ENCODE peak calls at places on chromosome 20, in ten cellular contexts. One of them, this sample, is unnamed.

GRCh38 chr20:26276811-26277210 is 580.2 kb upstream of the ZNF337 start:
- DNase-seq in chondrocyte: peak; percentile 77
- DNase-seq in CD8-positive, alpha-beta T cell: no peak
- DNase-seq in H9: peak; percentile 40
- DNase-seq in breast epithelium: no peak
- DNase-seq in HCT116: no peak
- DNase-seq in nephron progenitor cell: peak; percentile 3
- DNase-seq in mucosa of descending colon: no peak
- DNase-seq in adrenal gland: no peak
- DNase-seq in AG10803: peak; percentile 10
- DNase-seq in this sample: no peak

GRCh38 chr20:44990425-44990824 is 24.1 kb downstream of the STK4 start:
- DNase-seq in chondrocyte: no peak
- DNase-seq in CD8-positive, alpha-beta T cell: no peak
- DNase-seq in H9: no peak
- DNase-seq in breast epithelium: no peak
- DNase-seq in HCT116: no peak
- DNase-seq in nephron progenitor cell: no peak
- DNase-seq in mucosa of descending colon: no peak
- DNase-seq in adrenal gland: no peak
- DNase-seq in AG10803: peak; percentile 37
- DNase-seq in this sample: no peak

GRCh38 chr20:1440024-1440423 is 26.6 kb downstream of the NSFL1C start:
- DNase-seq in chondrocyte: no peak
- DNase-seq in CD8-positive, alpha-beta T cell: no peak
- DNase-seq in H9: peak; percentile 80
- DNase-seq in breast epithelium: no peak
- DNase-seq in HCT116: peak; percentile 26
- DNase-seq in nephron progenitor cell: no peak
- DNase-seq in mucosa of descending colon: no peak
- DNase-seq in adrenal gland: no peak
- DNase-seq in AG10803: peak; percentile 11
- DNase-seq in this sample: peak; percentile 37

GRCh38 chr20:50915424-50915823 is 15.8 kb downstream of the ADNP start:
- DNase-seq in chondrocyte: no peak
- DNase-seq in CD8-positive, alpha-beta T cell: no peak
- DNase-seq in H9: no peak
- DNase-seq in breast epithelium: no peak
- DNase-seq in HCT116: no peak
- DNase-seq in nephron progenitor cell: no peak
- DNase-seq in mucosa of descending colon: no peak
- DNase-seq in adrenal gland: no peak
- DNase-seq in AG10803: peak; percentile 53
- DNase-seq in this sample: no peak

GRCh38 chr20:61251529-61252393 is at the start of gene CDH4:
- DNase-seq in chondrocyte: no peak
- DNase-seq in CD8-positive, alpha-beta T cell: no peak
- DNase-seq in H9: peak; percentile 45
- DNase-seq in breast epithelium: no peak
- DNase-seq in HCT116: no peak
- DNase-seq in nephron progenitor cell: peak; percentile 65
- DNase-seq in mucosa of descending colon: no peak
- DNase-seq in adrenal gland: no peak
- DNase-seq in AG10803: no peak
- DNase-seq in this sample: peak; percentile 20

GRCh38 chr20:53582574-53583351 is 10.9 kb downstream of the ZNF217 start:
- DNase-seq in chondrocyte: no peak
- DNase-seq in CD8-positive, alpha-beta T cell: no peak
- DNase-seq in H9: no peak
- DNase-seq in breast epithelium: no peak
- DNase-seq in HCT116: no peak
- DNase-seq in nephron progenitor cell: no peak
- DNase-seq in mucosa of descending colon: no peak
- DNase-seq in adrenal gland: peak; percentile 52
- DNase-seq in AG10803: peak; percentile 93
- DNase-seq in this sample: no peak

GRCh38 chr20:414161-414560 is 6.1 kb downstream of the RBCK1 start:
- DNase-seq in chondrocyte: no peak
- DNase-seq in CD8-positive, alpha-beta T cell: no peak
- DNase-seq in H9: no peak
- DNase-seq in breast epithelium: no peak
- DNase-seq in HCT116: no peak
- DNase-seq in nephron progenitor cell: no peak
- DNase-seq in mucosa of descending colon: no peak
- DNase-seq in adrenal gland: no peak
- DNase-seq in AG10803: no peak
- DNase-seq in this sample: no peak

GRCh38 chr20:7366189-7366588 is 574.1 kb downstream of the HAO1 start:
- DNase-seq in chondrocyte: no peak
- DNase-seq in CD8-positive, alpha-beta T cell: no peak
- DNase-seq in H9: no peak
- DNase-seq in breast epithelium: no peak
- DNase-seq in HCT116: no peak
- DNase-seq in nephron progenitor cell: no peak
- DNase-seq in mucosa of descending colon: no peak
- DNase-seq in adrenal gland: no peak
- DNase-seq in AG10803: no peak
- DNase-seq in this sample: no peak

GRCh38 chr20:8152183-8152582 is 20.1 kb downstream of the PLCB1 start:
- DNase-seq in chondrocyte: no peak
- DNase-seq in CD8-positive, alpha-beta T cell: no peak
- DNase-seq in H9: no peak
- DNase-seq in breast epithelium: no peak
- DNase-seq in HCT116: no peak
- DNase-seq in nephron progenitor cell: no peak
- DNase-seq in mucosa of descending colon: no peak
- DNase-seq in adrenal gland: peak; percentile 47
- DNase-seq in AG10803: peak; percentile 61
- DNase-seq in this sample: no peak

GRCh38 chr20:25220810-25221591 is 25.5 kb downstream of the ENTPD6 start:
- DNase-seq in chondrocyte: no peak
- DNase-seq in CD8-positive, alpha-beta T cell: no peak
- DNase-seq in H9: no peak
- DNase-seq in breast epithelium: no peak
- DNase-seq in HCT116: no peak
- DNase-seq in nephron progenitor cell: no peak
- DNase-seq in mucosa of descending colon: peak; percentile 77
- DNase-seq in adrenal gland: peak; percentile 53
- DNase-seq in AG10803: no peak
- DNase-seq in this sample: no peak

GRCh38 chr20:19802492-19803158 is 44.6 kb downstream of the RIN2 start:
- DNase-seq in chondrocyte: no peak
- DNase-seq in CD8-positive, alpha-beta T cell: no peak
- DNase-seq in H9: peak; percentile 47
- DNase-seq in breast epithelium: no peak
- DNase-seq in HCT116: peak; percentile 47
- DNase-seq in nephron progenitor cell: no peak
- DNase-seq in mucosa of descending colon: no peak
- DNase-seq in adrenal gland: no peak
- DNase-seq in AG10803: no peak
- DNase-seq in this sample: no peak
- TF ChIP-seq CTCF in chondrocyte: peak; percentile 64
- TF ChIP-seq CTCF in CD8-positive, alpha-beta T cell: no peak
- TF ChIP-seq CTCF in H9: peak; percentile 61
- TF ChIP-seq CTCF in breast epithelium: peak; percentile 56
- TF ChIP-seq CTCF in HCT116: peak; percentile 75
- TF ChIP-seq CTCF in nephron progenitor cell: no peak
- TF ChIP-seq CTCF in mucosa of descending colon: no peak
- TF ChIP-seq CTCF in adrenal gland: no peak
- TF ChIP-seq CTCF in AG10803: no peak
- TF ChIP-seq CTCF in this sample: peak; percentile 17

DNA sequence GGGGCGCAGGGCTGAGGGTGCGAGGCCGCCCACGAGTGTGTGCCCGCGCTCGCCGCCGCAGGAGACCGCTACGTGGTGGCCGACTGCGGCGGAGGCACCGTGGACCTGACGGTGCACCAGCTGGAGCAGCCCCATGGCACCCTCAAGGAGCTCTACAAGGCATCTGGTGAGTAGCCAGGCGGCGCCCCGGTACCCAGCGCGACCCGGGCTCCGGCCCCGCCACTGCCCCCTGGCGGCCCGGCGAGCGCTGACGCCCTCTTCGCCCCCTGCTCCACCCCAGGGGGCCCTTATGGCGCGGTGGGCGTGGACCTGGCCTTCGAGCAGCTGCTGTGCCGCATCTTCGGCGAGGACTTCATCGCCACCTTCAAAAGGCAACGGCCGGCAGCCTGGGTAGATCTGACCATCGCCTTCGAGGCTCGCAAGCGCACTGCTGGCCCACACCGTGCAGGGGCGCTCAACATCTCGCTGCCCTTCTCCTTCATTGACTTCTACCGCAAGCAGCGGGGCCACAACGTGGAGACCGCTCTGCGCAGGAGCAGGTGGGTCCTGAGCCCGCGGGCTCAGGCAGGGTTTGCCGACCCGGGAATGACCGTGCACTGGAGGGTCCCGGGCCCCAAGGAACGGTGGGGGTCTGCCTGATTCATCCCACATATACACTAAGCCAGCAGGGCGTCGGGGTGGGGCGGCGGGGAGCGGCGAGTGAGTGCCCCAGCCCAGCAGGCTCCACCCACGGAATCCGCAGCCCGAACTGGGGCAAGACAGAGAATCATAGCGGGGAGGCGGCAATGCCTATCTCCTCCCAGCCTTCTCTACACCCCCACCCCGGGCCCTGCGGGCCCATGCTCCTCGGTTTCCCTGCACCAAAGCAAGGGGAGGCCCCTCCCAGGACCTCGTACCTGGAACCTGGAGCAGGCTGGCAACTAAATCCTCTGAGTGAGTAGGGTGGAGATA is 17.5 kb downstream of the HSPA12B start:
- DNase-seq in chondrocyte: no peak
- DNase-seq in CD8-positive, alpha-beta T cell: no peak
- DNase-seq in H9: peak; percentile 86
- DNase-seq in breast epithelium: no peak
- DNase-seq in HCT116: no peak
- DNase-seq in nephron progenitor cell: peak; percentile 84
- DNase-seq in mucosa of descending colon: no peak
- DNase-seq in adrenal gland: peak; percentile 51
- DNase-seq in AG10803: no peak
- DNase-seq in this sample: peak; percentile 80
- TF ChIP-seq CTCF in chondrocyte: peak; percentile 97
- TF ChIP-seq CTCF in CD8-positive, alpha-beta T cell: no peak
- TF ChIP-seq CTCF in H9: peak; percentile 99
- TF ChIP-seq CTCF in breast epithelium: peak; percentile 41
- TF ChIP-seq CTCF in HCT116: peak; percentile 92
- TF ChIP-seq CTCF in nephron progenitor cell: peak; percentile 92
- TF ChIP-seq CTCF in mucosa of descending colon: peak; percentile 60
- TF ChIP-seq CTCF in adrenal gland: peak; percentile 47
- TF ChIP-seq CTCF in AG10803: no peak
- TF ChIP-seq CTCF in this sample: peak; percentile 96

GRCh38 chr20:36885355-36885754 is 9.4 kb downstream of the TLDC2 start:
- DNase-seq in chondrocyte: no peak
- DNase-seq in CD8-positive, alpha-beta T cell: no peak
- DNase-seq in H9: no peak
- DNase-seq in breast epithelium: no peak
- DNase-seq in HCT116: no peak
- DNase-seq in nephron progenitor cell: no peak
- DNase-seq in mucosa of descending colon: no peak
- DNase-seq in adrenal gland: no peak
- DNase-seq in AG10803: no peak
- DNase-seq in this sample: no peak
- TF ChIP-seq CTCF in chondrocyte: peak; percentile 19
- TF ChIP-seq CTCF in CD8-positive, alpha-beta T cell: no peak
- TF ChIP-seq CTCF in H9: no peak
- TF ChIP-seq CTCF in breast epithelium: no peak
- TF ChIP-seq CTCF in HCT116: peak; percentile 23
- TF ChIP-seq CTCF in nephron progenitor cell: peak; percentile 35
- TF ChIP-seq CTCF in mucosa of descending colon: no peak
- TF ChIP-seq CTCF in adrenal gland: no peak
- TF ChIP-seq CTCF in AG10803: no peak
- TF ChIP-seq CTCF in this sample: no peak

GRCh38 chr20:39659010-39659409 is 696.9 kb downstream of the DHX35 start:
- DNase-seq in chondrocyte: no peak
- DNase-seq in CD8-positive, alpha-beta T cell: no peak
- DNase-seq in H9: no peak
- DNase-seq in breast epithelium: no peak
- DNase-seq in HCT116: no peak
- DNase-seq in nephron progenitor cell: no peak
- DNase-seq in mucosa of descending colon: no peak
- DNase-seq in adrenal gland: no peak
- DNase-seq in AG10803: no peak
- DNase-seq in this sample: no peak
- TF ChIP-seq CTCF in chondrocyte: no peak
- TF ChIP-seq CTCF in CD8-positive, alpha-beta T cell: no peak
- TF ChIP-seq CTCF in H9: peak; percentile 27
- TF ChIP-seq CTCF in breast epithelium: no peak
- TF ChIP-seq CTCF in HCT116: no peak
- TF ChIP-seq CTCF in nephron progenitor cell: no peak
- TF ChIP-seq CTCF in mucosa of descending colon: no peak
- TF ChIP-seq CTCF in adrenal gland: no peak
- TF ChIP-seq CTCF in AG10803: no peak
- TF ChIP-seq CTCF in this sample: no peak

DNA sequence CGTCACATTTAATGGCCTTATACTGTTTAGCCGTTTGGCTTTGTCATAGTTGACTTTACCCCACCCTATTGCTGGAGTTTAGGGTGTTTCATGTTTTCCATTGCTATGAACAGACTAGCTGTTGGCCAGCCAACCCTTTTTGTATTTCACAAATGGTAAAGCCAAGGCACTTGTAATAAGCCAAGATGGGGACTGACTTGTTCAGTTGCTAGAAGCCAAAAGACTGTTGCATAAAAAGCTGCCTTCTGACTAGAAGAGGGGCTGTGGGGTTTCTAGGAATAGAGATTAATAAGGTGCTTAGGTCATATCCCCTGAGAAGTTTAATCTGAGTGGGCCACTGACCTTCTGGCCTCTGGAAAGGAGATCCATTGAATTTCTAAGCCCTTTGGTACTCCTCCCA is 211.0 kb downstream of the PLCB4 start:
- DNase-seq in chondrocyte: no peak
- DNase-seq in CD8-positive, alpha-beta T cell: no peak
- DNase-seq in H9: no peak
- DNase-seq in breast epithelium: no peak
- DNase-seq in HCT116: no peak
- DNase-seq in nephron progenitor cell: peak; percentile 3
- DNase-seq in mucosa of descending colon: no peak
- DNase-seq in adrenal gland: no peak
- DNase-seq in AG10803: no peak
- DNase-seq in this sample: no peak
- TF ChIP-seq CTCF in chondrocyte: no peak
- TF ChIP-seq CTCF in CD8-positive, alpha-beta T cell: no peak
- TF ChIP-seq CTCF in H9: no peak
- TF ChIP-seq CTCF in breast epithelium: no peak
- TF ChIP-seq CTCF in HCT116: no peak
- TF ChIP-seq CTCF in nephron progenitor cell: no peak
- TF ChIP-seq CTCF in mucosa of descending colon: no peak
- TF ChIP-seq CTCF in adrenal gland: no peak
- TF ChIP-seq CTCF in AG10803: no peak
- TF ChIP-seq CTCF in this sample: no peak

GRCh38 chr20:57153238-57153905 is 113.1 kb downstream of the BMP7 start:
- DNase-seq in chondrocyte: no peak
- DNase-seq in CD8-positive, alpha-beta T cell: no peak
- DNase-seq in H9: no peak
- DNase-seq in breast epithelium: no peak
- DNase-seq in HCT116: no peak
- DNase-seq in nephron progenitor cell: no peak
- DNase-seq in mucosa of descending colon: no peak
- DNase-seq in adrenal gland: no peak
- DNase-seq in AG10803: no peak
- DNase-seq in this sample: no peak
- TF ChIP-seq CTCF in chondrocyte: no peak
- TF ChIP-seq CTCF in CD8-positive, alpha-beta T cell: no peak
- TF ChIP-seq CTCF in H9: no peak
- TF ChIP-seq CTCF in breast epithelium: no peak
- TF ChIP-seq CTCF in HCT116: no peak
- TF ChIP-seq CTCF in nephron progenitor cell: no peak
- TF ChIP-seq CTCF in mucosa of descending colon: no peak
- TF ChIP-seq CTCF in adrenal gland: no peak
- TF ChIP-seq CTCF in AG10803: no peak
- TF ChIP-seq CTCF in this sample: no peak

GRCh38 chr20:40670251-40670650 is 18.8 kb downstream of the MAFB start:
- DNase-seq in chondrocyte: no peak
- DNase-seq in CD8-positive, alpha-beta T cell: no peak
- DNase-seq in H9: no peak
- DNase-seq in breast epithelium: no peak
- DNase-seq in HCT116: no peak
- DNase-seq in nephron progenitor cell: no peak
- DNase-seq in mucosa of descending colon: no peak
- DNase-seq in adrenal gland: no peak
- DNase-seq in AG10803: no peak
- DNase-seq in this sample: no peak
- TF ChIP-seq CTCF in chondrocyte: no peak
- TF ChIP-seq CTCF in CD8-positive, alpha-beta T cell: no peak
- TF ChIP-seq CTCF in H9: peak; percentile 30
- TF ChIP-seq CTCF in breast epithelium: no peak
- TF ChIP-seq CTCF in HCT116: no peak
- TF ChIP-seq CTCF in nephron progenitor cell: no peak
- TF ChIP-seq CTCF in mucosa of descending colon: no peak
- TF ChIP-seq CTCF in adrenal gland: no peak
- TF ChIP-seq CTCF in AG10803: peak; percentile 6
- TF ChIP-seq CTCF in this sample: no peak

This sample was measured in endothelial cell.